ENCODE peak calls at places on chromosomes 16 and 17, in ten cellular contexts. A is esophagus muscularis mucosa; L is pancreas; X is HCT116; S is A549; D is neural crest cell; K is body of pancreas; E is CD4-positive, alpha-beta T cell; P is GM12865; Z is stomach. N is an unnamed sample.

GRCh38 chr16:74577882-74578366 is 29.0 kb downstream of the GLG1 start:
- DNase-seq in L (no peak), P (peak), Z (no peak), D (no peak), S (no peak), K (no peak), A (no peak), E (no peak), X (peak), N (peak)

GRCh38 chr16:19883296-19883951 is 1.2 kb downstream of the GPRC5B start:
- DNase-seq in P (no peak), Z (peak), K (peak), S (no peak), X (no peak), E (no peak), D (peak), L (peak), A (no peak), N (no peak)

GRCh38 chr17:61410100-61410551 is 10.5 kb downstream of the TBX2 start:
- DNase-seq in L (peak), Z (no peak), K (no peak), A (no peak), S (no peak), E (no peak), P (no peak), D (no peak), X (no peak), N (no peak)

GRCh38 chr17:45428954-45429337 is 3.7 kb downstream of the ARHGAP27 start:
- DNase-seq in A (no peak), K (no peak), S (no peak), X (no peak), L (no peak), D (no peak), P (peak), Z (no peak), E (no peak), N (no peak)

GRCh38 chr17:17738901-17739300 is 57.6 kb downstream of the RAI1 start:
- DNase-seq in K (no peak), E (no peak), Z (no peak), P (no peak), X (no peak), S (peak), L (no peak), A (no peak), D (no peak), N (no peak)

GRCh38 chr16:23771642-23772041 is 16.8 kb downstream of the CHP2 start:
- DNase-seq in A (no peak), K (no peak), P (peak), X (no peak), L (no peak), D (no peak), S (no peak), Z (no peak), E (no peak), N (no peak)

GRCh38 chr16:60225541-60225940 is 1491.4 kb upstream of the GOT2 start:
- DNase-seq in L (no peak), D (no peak), P (no peak), S (no peak), A (no peak), X (no peak), K (no peak), Z (no peak), E (no peak), N (no peak)

GRCh38 chr16:30407794-30408534 is 558 bp downstream of the ZNF771 start:
- DNase-seq in P (no peak), E (no peak), K (no peak), S (no peak), L (no peak), A (no peak), X (no peak), Z (no peak), D (no peak), N (no peak)

GRCh38 chr17:73301359-73301758 is 10.4 kb downstream of the CDC42EP4 start:
- DNase-seq in A (no peak), X (no peak), P (no peak), S (no peak), D (no peak), Z (no peak), L (no peak), K (no peak), E (no peak), N (no peak)

GRCh38 chr17:4733073-4733531 is 1.9 kb downstream of the MED11 start:
- DNase-seq in E (no peak), L (no peak), D (no peak), Z (no peak), A (no peak), S (no peak), X (no peak), K (peak), P (peak), N (peak)

GRCh38 chr16:79483336-79483735 is 117.2 kb downstream of the MAF start:
- DNase-seq in E (no peak), S (no peak), Z (no peak), X (no peak), L (no peak), A (no peak), K (no peak), D (no peak), P (no peak), N (no peak)

GRCh38 chr17:16171613-16172012 is 43.7 kb downstream of the NCOR1 start:
- DNase-seq in Z (peak), P (no peak), E (no peak), S (peak), K (peak), A (no peak), D (no peak), L (no peak), X (no peak), N (no peak)

GRCh38 chr16:31083981-31084380 is 4.8 kb downstream of the PRSS53 start:
- DNase-seq in K (no peak), E (no peak), S (no peak), A (no peak), D (no peak), L (no peak), Z (no peak), P (no peak), X (no peak), N (no peak)

DNA sequence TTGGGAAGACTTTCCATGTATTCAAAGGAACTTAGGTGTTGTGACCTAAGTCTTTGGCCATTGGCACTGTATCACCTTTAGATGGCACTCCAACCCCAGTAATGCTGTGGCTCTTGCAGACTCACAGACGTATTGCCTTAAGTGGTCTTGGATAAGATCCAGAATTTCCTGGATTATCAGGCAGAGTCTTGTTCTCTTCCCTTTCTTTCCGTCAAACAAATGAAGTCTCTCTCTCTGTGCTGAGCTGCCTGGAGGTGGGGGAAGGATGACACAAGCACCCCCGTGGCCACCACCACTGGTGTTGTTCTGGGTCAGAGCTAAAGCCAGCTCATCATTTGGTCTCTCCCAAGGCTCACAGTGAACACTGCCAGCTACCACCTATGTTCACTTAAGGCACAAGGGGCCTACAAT is 789.9 kb upstream of the KIF2B start:
- DNase-seq in Z (no peak), D (peak), X (peak), A (no peak), P (peak), K (peak), L (no peak), S (peak), E (no peak), N (no peak)
- TF ChIP-seq CTCF in Z (peak), D (peak), X (no peak), A (no peak), P (no peak), K (peak), L (peak), S (peak), E (no peak), N (no peak)

GRCh38 chr17:43790311-43790940 is 10.2 kb downstream of the CFAP97D1 start:
- DNase-seq in D (no peak), L (no peak), P (no peak), Z (no peak), A (no peak), S (no peak), E (no peak), K (no peak), X (no peak), N (no peak)
- TF ChIP-seq CTCF in D (no peak), L (no peak), P (no peak), Z (peak), A (no peak), S (no peak), E (no peak), K (no peak), X (no peak), N (no peak)

DNA sequence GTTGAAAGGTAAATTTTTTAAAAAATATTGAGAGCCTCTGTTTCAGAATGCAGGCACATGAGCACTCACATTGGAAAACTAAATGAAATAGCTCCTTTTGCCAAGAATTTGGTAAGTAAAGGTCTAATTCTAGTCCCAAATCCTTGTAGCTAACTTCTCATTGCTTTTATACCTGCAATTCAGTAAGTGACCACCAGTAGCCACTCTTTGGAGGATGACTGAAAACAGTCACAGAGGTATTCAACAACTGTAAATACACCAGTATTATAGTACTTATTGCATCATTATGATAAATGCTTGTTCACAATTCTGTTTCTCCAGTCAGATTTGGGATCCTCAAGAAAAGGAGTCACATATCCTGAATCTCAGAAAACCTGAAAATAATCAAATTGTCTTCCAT is 562.4 kb upstream of the CDH11 start:
- DNase-seq in P (no peak), K (no peak), S (no peak), D (no peak), A (no peak), Z (no peak), X (no peak), E (no peak), L (no peak), N (no peak)
- TF ChIP-seq CTCF in P (peak), K (no peak), S (no peak), D (peak), A (no peak), Z (no peak), X (no peak), E (no peak), L (no peak), N (no peak)

DNA sequence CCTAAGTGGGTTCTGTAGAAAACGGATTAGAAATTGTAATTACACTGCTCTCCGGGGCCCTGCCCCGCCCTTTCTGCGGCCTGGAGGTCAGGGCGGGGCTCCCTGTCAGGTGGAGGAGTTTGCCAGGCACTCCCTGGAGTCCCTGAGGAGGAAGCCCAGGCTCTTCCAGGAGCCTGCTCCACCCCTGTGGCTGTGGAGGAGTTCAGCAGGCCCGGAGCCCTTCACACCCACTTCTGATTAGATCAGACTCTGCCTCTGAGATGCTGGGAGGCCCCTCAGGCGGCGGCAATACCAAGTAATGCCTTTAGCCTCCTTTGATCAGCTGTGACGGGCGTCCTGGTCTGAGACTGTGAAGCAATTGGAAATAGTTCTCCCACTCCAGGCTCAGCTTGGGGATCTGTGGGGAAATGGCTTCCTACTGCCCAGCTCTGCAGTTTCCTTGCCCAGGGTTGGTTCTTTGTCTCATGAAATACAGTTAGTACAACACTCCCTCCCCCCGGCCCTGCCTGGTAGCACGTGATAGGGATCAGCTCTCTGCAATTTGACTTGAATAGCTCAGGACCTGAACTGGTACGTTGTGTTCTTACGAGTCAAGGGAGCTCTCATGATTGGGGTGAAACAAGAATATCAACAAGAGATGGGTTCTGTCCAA is 22.3 kb downstream of the BAIAP2 start:
- DNase-seq in D (no peak), K (no peak), X (no peak), Z (peak), E (no peak), S (peak), A (peak), L (no peak), P (no peak), N (no peak)
- TF ChIP-seq CTCF in D (no peak), K (no peak), X (no peak), Z (no peak), E (no peak), S (no peak), A (no peak), L (no peak), P (no peak), N (no peak)

GRCh38 chr17:47820023-47820789 is 1.4 kb downstream of the OSBPL7 start:
- DNase-seq in K (no peak), P (no peak), X (no peak), L (no peak), D (no peak), E (no peak), A (no peak), Z (peak), S (peak), N (no peak)

GRCh38 chr17:47822785-47823184 is 1.2 kb upstream of the OSBPL7 start:
- DNase-seq in K (no peak), S (no peak), D (no peak), L (no peak), E (no peak), X (no peak), Z (no peak), P (no peak), A (no peak), N (no peak)

GRCh38 chr17:47823519-47823918 is 1.9 kb upstream of the OSBPL7 start:
- DNase-seq in X (no peak), Z (no peak), S (no peak), D (no peak), L (no peak), A (no peak), P (no peak), E (no peak), K (no peak), N (no peak)

GRCh38 chr17:47821031-47821423 is 567 bp downstream of the OSBPL7 start:
- DNase-seq in A (no peak), D (no peak), Z (no peak), X (no peak), S (no peak), L (no peak), K (no peak), E (no peak), P (no peak), N (no peak)

GRCh38 chr17:47821424-47822379 is at the start of gene OSBPL7:
- DNase-seq in L (peak), Z (peak), E (peak), D (peak), S (peak), X (peak), A (no peak), K (peak), P (peak), N (peak)
- TF ChIP-seq CTCF in L (no peak), Z (no peak), E (no peak), D (no peak), S (peak), X (peak), A (no peak), K (no peak), P (peak), N (peak)

GRCh38 chr16:89598199-89598598 is 15.2 kb upstream of the DPEP1 start:
- DNase-seq in X (no peak), K (no peak), E (no peak), D (no peak), L (no peak), P (peak), A (no peak), S (peak), Z (no peak), N (no peak)

GRCh38 chr16:89600427-89600826 is 13.0 kb upstream of the DPEP1 start:
- DNase-seq in X (no peak), Z (no peak), P (no peak), A (no peak), K (no peak), D (no peak), L (no peak), E (no peak), S (no peak), N (no peak)

GRCh38 chr16:89599902-89600301 is 13.5 kb upstream of the DPEP1 start:
- DNase-seq in X (no peak), E (no peak), S (no peak), P (no peak), A (no peak), Z (no peak), D (no peak), L (no peak), K (no peak), N (no peak)

GRCh38 chr16:89600956-89601355 is 12.5 kb upstream of the DPEP1 start:
- DNase-seq in E (no peak), S (no peak), A (no peak), Z (no peak), L (no peak), P (no peak), K (no peak), X (no peak), D (no peak), N (no peak)

GRCh38 chr16:89599451-89599858 is 14.0 kb upstream of the DPEP1 start:
- DNase-seq in K (peak), S (peak), D (no peak), E (peak), A (no peak), X (peak), P (peak), L (peak), Z (no peak), N (peak)
- TF ChIP-seq CTCF in K (peak), S (peak), D (peak), E (no peak), A (no peak), X (peak), P (peak), L (no peak), Z (no peak), N (peak)

DNA sequence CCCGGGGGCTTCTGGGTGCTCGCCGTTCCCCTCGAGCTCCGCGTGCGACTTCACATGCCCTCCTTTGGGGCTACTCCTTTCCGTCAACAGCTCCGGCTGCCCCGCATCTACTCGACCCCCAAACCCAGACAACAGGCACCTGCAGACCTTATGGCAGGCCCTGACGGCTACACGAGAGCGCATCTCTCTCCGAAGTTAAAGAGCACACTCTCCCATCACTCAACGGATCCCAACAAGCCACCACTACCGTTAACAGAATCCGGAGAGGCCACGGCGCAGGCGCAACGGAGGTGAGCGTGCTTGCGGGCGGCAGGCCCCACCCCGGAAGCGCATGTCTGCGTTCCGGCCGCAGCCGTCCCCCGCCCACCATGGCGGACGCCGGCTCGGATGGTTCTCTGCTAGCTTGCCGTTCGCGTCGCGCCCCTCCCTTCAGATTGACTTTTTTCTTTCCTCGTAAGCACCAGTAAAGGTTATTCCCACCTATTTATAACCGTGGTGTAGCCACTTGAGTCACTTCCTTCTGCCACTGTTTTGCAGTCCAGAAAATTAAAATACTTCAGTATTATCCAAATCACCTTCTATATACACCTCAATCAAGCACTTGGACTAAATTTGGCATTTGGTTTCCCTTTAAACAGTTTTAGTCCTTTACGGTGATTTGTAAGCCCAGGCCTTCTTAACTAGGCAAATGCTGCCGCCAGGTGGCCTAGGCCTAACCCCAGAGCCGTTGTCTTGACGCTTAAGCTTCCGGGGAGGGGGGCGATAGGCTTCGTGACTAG is at the start of gene POLG2:
- DNase-seq in Z (peak), E (peak), K (peak), A (peak), X (peak), D (peak), L (peak), P (peak), S (peak), N (peak)
- TF ChIP-seq CTCF in Z (peak), E (peak), K (peak), A (peak), X (peak), D (peak), L (no peak), P (peak), S (peak), N (peak)

GRCh38 chr16:85859818-85860125 is 39.2 kb upstream of the IRF8 start:
- DNase-seq in L (no peak), D (no peak), Z (no peak), X (no peak), S (no peak), K (no peak), A (no peak), P (no peak), E (no peak), N (no peak)
- TF ChIP-seq CTCF in L (no peak), D (no peak), Z (no peak), X (peak), S (no peak), K (no peak), A (no peak), P (no peak), E (no peak), N (no peak)